ENCODE peak calls at places on chromosomes 12 and 14, in five cellular contexts. Y is activated CD4-positive, alpha-beta T cell treated with anti-CD3 and anti-CD28 coated beads, Interleukin-2, amount 50 U/mL, for 4 hours; T is tibial artery; C is mucosa of descending colon; N is germinal center. D is an unnamed sample.

GRCh38 chr12:58166643-58167042 is 225.3 kb downstream of the ATP23 start:
- DNase-seq in N (no peak), T (no peak), Y (no peak), C (no peak), D (no peak)

GRCh38 chr14:75831455-75831854 is 150.3 kb downstream of the TGFB3 start:
- DNase-seq in Y (peak), C (peak), N (no peak), T (no peak), D (no peak)

GRCh38 chr14:34219661-34220060 is 242.4 kb downstream of the SPTSSA start:
- DNase-seq in T (no peak), C (no peak), Y (no peak), N (no peak), D (no peak)

GRCh38 chr12:46514886-46515285 is 142.3 kb upstream of the SLC38A2 start:
- DNase-seq in C (no peak), Y (no peak), N (no peak), T (no peak), D (no peak)

GRCh38 chr14:50062438-50063039 is 53.8 kb downstream of the VCPKMT start:
- DNase-seq in Y (peak), T (no peak), C (no peak), N (peak), D (peak)

GRCh38 chr14:48963231-48963630 is 622.9 kb downstream of the RPS29 start:
- DNase-seq in N (no peak), T (no peak), Y (no peak), C (no peak), D (no peak)

GRCh38 chr14:71720978-71721624 is 211.1 kb upstream of the RGS6 start:
- DNase-seq in N (peak), T (no peak), Y (no peak), C (no peak), D (peak)

GRCh38 chr12:50283924-50284236 is 560 bp upstream of the LIMA1 start:
- DNase-seq in N (peak), Y (no peak), T (no peak), C (no peak), D (no peak)

GRCh38 chr12:101527682-101528081 is 52.5 kb downstream of the SPIC start:
- DNase-seq in T (no peak), N (no peak), Y (no peak), C (no peak), D (no peak)

GRCh38 chr12:663293-663871 is at the start of gene NINJ2:
- DNase-seq in T (no peak), Y (no peak), C (no peak), N (no peak), D (no peak)

GRCh38 chr12:125145196-125145595 is 80.0 kb downstream of the AACS start:
- DNase-seq in Y (no peak), C (no peak), T (no peak), N (no peak), D (no peak)

GRCh38 chr12:23290627-23291330 is 658.7 kb downstream of the SOX5 start:
- DNase-seq in C (no peak), Y (no peak), N (no peak), T (no peak), D (no peak)

GRCh38 chr12:130713581-130713991 is 2.5 kb downstream of the RIMBP2 start:
- DNase-seq in C (no peak), T (no peak), Y (no peak), N (no peak), D (no peak)

GRCh38 chr14:96212896-96213295 is 8.3 kb downstream of the BDKRB2 start:
- DNase-seq in T (no peak), Y (no peak), C (no peak), N (no peak), D (no peak)

GRCh38 chr14:32224731-32225377 is 21.8 kb upstream of the RNU6-8 start:
- DNase-seq in C (no peak), N (no peak), Y (no peak), T (peak), D (peak)

GRCh38 chr12:68263366-68263765 is 10.0 kb upstream of the IL22 start:
- DNase-seq in T (no peak), Y (no peak), C (no peak), N (no peak), D (no peak)

GRCh38 chr14:100246809-100247428 is 8.0 kb downstream of the YY1 start:
- DNase-seq in T (no peak), C (no peak), N (no peak), Y (no peak), D (peak)

GRCh38 chr14:97177016-97177415 is 379.8 kb downstream of the VRK1 start:
- DNase-seq in Y (no peak), C (no peak), N (no peak), T (no peak), D (peak)

D was measured in GM23338.